ENCODE peak calls at places on chromosomes 3 and 15, in six cellular contexts. V is neuronal stem cell, P is H9, S is mesenchymal stem cell, Z is H1, F is trophoblast cell. H is an unnamed sample.

GRCh38 chr15:20106026-20106425 is 435.6 kb downstream of the GOLGA6L6 start:
- DNase-seq in Z (no peak), P (peak; percentile 27), V (no peak), S (no peak), F (peak; percentile 0), H (no peak)

GRCh38 chr3:64650096-64650622 is 37.6 kb downstream of the ADAMTS9 start:
- DNase-seq in V (no peak), F (no peak), P (no peak), Z (no peak), S (no peak), H (no peak)

GRCh38 chr3:42071720-42072582 is 19.2 kb upstream of the TRAK1 start:
- DNase-seq in F (peak; percentile 27), P (peak; percentile 63), V (no peak), S (peak; percentile 84), Z (no peak), H (peak; percentile 75)

GRCh38 chr3:120017692-120018091 is 76.6 kb downstream of the GSK3B start:
- DNase-seq in V (no peak), S (no peak), F (no peak), Z (no peak), P (no peak), H (no peak)

GRCh38 chr3:185842241-185842640 is 17.4 kb upstream of the IGF2BP2 start:
- DNase-seq in V (no peak), P (no peak), Z (no peak), S (no peak), F (peak; percentile 76), H (no peak)

GRCh38 chr15:41695750-41696436 is 35.7 kb downstream of the MGA start:
- DNase-seq in F (peak; percentile 54), V (no peak), P (no peak), S (peak; percentile 64), Z (no peak), H (peak; percentile 73)

GRCh38 chr3:18080198-18080689 is 337.8 kb upstream of the TBC1D5 start:
- DNase-seq in F (no peak), P (no peak), Z (no peak), S (peak; percentile 16), V (no peak), H (peak; percentile 37)

GRCh38 chr15:65130941-65131340 is 2.7 kb downstream of the PDCD7 start:
- DNase-seq in F (peak; percentile 10), V (no peak), P (peak; percentile 37), S (no peak), Z (no peak), H (no peak)

GRCh38 chr15:65833501-65834220 is 35.6 kb upstream of the RAB11A start:
- DNase-seq in V (no peak), P (no peak), S (no peak), Z (no peak), F (no peak), H (no peak)

GRCh38 chr3:120450914-120451669 is at the start of gene FSTL1:
- DNase-seq in Z (peak; percentile 82), F (no peak), S (peak; percentile 68), V (peak; percentile 80), P (peak; percentile 80), H (peak; percentile 70)

GRCh38 chr3:64158334-64158733 is 66.9 kb downstream of the PRICKLE2 start:
- DNase-seq in P (no peak), S (no peak), V (no peak), F (no peak), Z (no peak), H (peak; percentile 35)

GRCh38 chr3:152445227-152445626 is 176.5 kb downstream of the MBNL1 start:
- DNase-seq in S (no peak), Z (no peak), P (no peak), V (no peak), F (peak; percentile 55), H (no peak)

GRCh38 chr3:31958721-31959152 is 22.3 kb downstream of the OSBPL10 start:
- DNase-seq in Z (peak; percentile 26), S (peak; percentile 65), F (no peak), V (no peak), P (no peak), H (no peak)

GRCh38 chr3:8968375-8968882 is 5.2 kb upstream of the RAD18 start:
- DNase-seq in F (no peak), S (no peak), Z (no peak), V (no peak), P (no peak), H (no peak)

GRCh38 chr3:111963424-111963823 is 15.4 kb upstream of the ABHD10 start:
- DNase-seq in S (peak; percentile 88), V (no peak), P (no peak), Z (no peak), F (peak; percentile 34), H (peak; percentile 84)

GRCh38 chr15:55016225-55016624 is 180.5 kb downstream of the RSL24D1 start:
- DNase-seq in V (no peak), S (no peak), Z (no peak), F (no peak), P (no peak), H (no peak)

GRCh38 chr3:169886671-169887070 is 16.9 kb upstream of the LRRC31 start:
- DNase-seq in V (no peak), S (no peak), F (no peak), P (no peak), Z (no peak), H (peak; percentile 35)

GRCh38 chr3:63232764-63233396 is 45.2 kb upstream of the SYNPR start:
- DNase-seq in Z (no peak), P (no peak), S (no peak), F (peak; percentile 36), V (no peak), H (peak; percentile 5)

GRCh38 chr15:38187646-38188313 is 64.9 kb upstream of the SPRED1 start:
- DNase-seq in Z (no peak), P (no peak), V (no peak), S (peak; percentile 61), F (no peak), H (peak; percentile 10)

GRCh38 chr15:38186505-38186904 is 66.1 kb upstream of the SPRED1 start:
- DNase-seq in V (no peak), P (no peak), F (no peak), Z (no peak), S (no peak), H (no peak)

GRCh38 chr15:38182900-38183299 is 69.7 kb upstream of the SPRED1 start:
- DNase-seq in F (no peak), V (no peak), Z (no peak), S (no peak), P (no peak), H (no peak)
- H4K91ac ChIP-seq in F (no peak overlapping the region), V (no peak overlapping the region), Z (no peak overlapping the region), S (no peak overlapping the region), P (no peak overlapping the region), H (no peak overlapping the region)

GRCh38 chr3:53027254-53027844 is 18.5 kb downstream of the SFMBT1 start:
- DNase-seq in P (no peak), S (no peak), V (no peak), Z (no peak), F (no peak), H (no peak)
- H4K91ac ChIP-seq in P (no peak overlapping the region), S (no peak overlapping the region), V (no peak overlapping the region), Z (no peak overlapping the region), F (no peak overlapping the region), H (no peak overlapping the region)

DNA sequence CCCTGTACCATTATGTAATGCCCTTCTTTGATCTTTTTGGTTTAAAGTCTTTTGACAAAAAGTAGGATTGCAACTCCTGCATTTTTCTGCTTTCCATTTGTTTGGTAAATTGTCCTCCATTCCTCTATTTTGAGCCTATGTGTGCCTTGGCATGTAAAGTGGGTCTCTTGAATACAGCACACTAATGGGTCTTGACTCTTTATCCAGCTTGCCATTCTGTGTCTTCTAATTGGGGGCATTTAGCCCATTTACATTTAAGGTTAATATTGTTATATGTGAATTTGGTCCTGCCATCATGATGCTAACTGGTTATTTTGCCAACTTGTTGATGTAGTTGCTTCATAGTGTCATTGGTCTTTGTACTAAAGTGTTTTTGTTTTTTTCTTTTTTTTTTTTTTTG is 32.4 kb downstream of the CMC1 start:
- DNase-seq in F (no peak), P (no peak), S (no peak), V (no peak), Z (no peak), H (no peak)
- H4K91ac ChIP-seq in F (no peak overlapping the region), P (no peak overlapping the region), S (no peak overlapping the region), V (no peak overlapping the region), Z (no peak overlapping the region), H (no peak overlapping the region)

GRCh38 chr3:67490658-67491057 is 163.8 kb downstream of the SUCLG2 start:
- DNase-seq in F (no peak), S (no peak), P (no peak), V (no peak), Z (no peak), H (no peak)

GRCh38 chr3:67484085-67484484 is 170.3 kb downstream of the SUCLG2 start:
- DNase-seq in F (no peak), P (no peak), V (no peak), S (no peak), Z (no peak), H (no peak)

GRCh38 chr3:67486883-67487282 is 167.5 kb downstream of the SUCLG2 start:
- DNase-seq in P (no peak), V (no peak), F (no peak), S (no peak), Z (no peak), H (no peak)

GRCh38 chr3:67493808-67494207 is 160.6 kb downstream of the SUCLG2 start:
- DNase-seq in S (no peak), P (no peak), V (no peak), F (no peak), Z (no peak), H (no peak)

GRCh38 chr3:67489816-67490215 is 164.6 kb downstream of the SUCLG2 start:
- DNase-seq in S (peak; percentile 61), P (no peak), V (no peak), Z (no peak), F (no peak), H (peak; percentile 48)
- H4K91ac ChIP-seq in S (no peak overlapping the region), P (no peak overlapping the region), V (no peak overlapping the region), Z (no peak overlapping the region), F (no peak overlapping the region), H (no peak overlapping the region)

DNA sequence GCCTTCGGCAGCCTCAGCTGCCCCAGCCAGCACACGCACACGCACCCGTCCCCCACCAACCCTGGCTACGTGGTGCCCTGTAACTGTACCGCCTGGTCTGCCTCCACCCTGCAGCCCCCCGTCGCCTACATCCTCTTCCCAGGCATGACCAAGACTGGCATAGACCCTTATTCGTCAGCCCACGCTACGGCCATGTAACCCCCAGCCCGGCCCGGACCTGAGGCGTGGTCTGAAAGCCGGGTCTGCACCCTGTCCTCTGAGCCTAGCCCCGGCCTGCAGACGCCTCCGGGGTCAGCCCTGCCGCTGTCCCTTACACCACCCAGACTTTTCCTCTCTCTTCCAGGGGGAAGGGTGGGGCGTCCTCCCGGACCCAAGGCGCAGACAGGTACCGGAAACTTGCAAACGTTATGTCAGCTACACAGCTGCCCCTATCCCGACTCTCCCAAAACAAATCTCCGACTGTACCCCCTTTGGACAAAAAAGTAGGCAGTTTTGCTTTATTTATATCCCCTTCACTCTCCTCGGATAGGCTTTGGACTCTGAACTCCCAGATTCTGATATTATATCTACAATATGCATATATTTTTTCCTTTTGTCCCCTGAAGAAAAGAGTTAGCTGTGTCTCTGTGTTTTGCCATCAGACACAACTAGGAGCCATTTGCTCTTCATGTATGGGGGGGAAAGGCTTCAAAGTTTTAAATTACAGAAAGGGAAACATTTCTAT is 1.4 kb downstream of the SOX14 start:
- DNase-seq in V (no peak), Z (peak; percentile 59), F (no peak), S (no peak), P (peak; percentile 41), H (no peak)
- H4K91ac ChIP-seq in V (no peak overlapping the region), Z (peak overlapping the region; percentile 35), F (no peak overlapping the region), S (no peak overlapping the region), P (no peak overlapping the region), H (no peak overlapping the region)

DNA sequence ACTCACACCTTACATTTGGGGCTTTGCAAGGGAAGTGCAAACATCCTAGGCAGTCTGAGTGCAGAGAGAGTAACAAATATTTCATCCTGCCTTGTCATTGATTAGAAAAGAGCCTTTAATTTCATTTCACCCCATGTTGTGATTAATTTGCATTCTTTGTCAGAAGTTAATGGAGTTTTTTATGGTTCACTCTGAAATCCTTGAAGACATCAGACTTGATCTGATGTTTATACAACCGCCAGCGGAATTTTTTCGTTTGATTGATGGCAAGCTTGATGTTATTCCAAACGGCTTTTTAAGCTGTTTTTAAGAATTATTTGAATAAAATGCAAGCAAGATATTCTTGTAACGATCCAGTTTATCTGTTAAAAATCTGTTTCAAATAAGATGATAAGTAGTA is 92.3 kb upstream of the SKOR1 start:
- DNase-seq in P (no peak), F (no peak), Z (no peak), V (no peak), S (no peak), H (no peak)
- H4K91ac ChIP-seq in P (no peak overlapping the region), F (no peak overlapping the region), Z (no peak overlapping the region), V (no peak overlapping the region), S (no peak overlapping the region), H (no peak overlapping the region)